ENCODE peak calls at places on chromosomes 3 and 15, in five cellular contexts. P is activated CD4-positive, alpha-beta T cell treated with anti-CD3 and anti-CD28 coated beads, Interleukin-2, amount 50 U/mL, for 4 hours; N is COR-L47; T is globus pallidus; M is endodermal cell. F is an unnamed sample.
A peak's percentile ranks its signal among the peaks of the same experiment; 100 is the strongest.

GRCh38 chr3:128950223-128950938 is 43.5 kb downstream of the CFAP92 start:
- DNase-seq in P (no peak), N (peak; percentile 50), T (peak; percentile 53), M (peak; percentile 76), F (peak; percentile 15)

GRCh38 chr3:12004741-12005513 is 739 bp downstream of the SYN2 start:
- DNase-seq in P (no peak), N (no peak), T (no peak), M (peak; percentile 83), F (no peak)

GRCh38 chr3:168251371-168251770 is 155.6 kb upstream of the GOLIM4 start:
- DNase-seq in P (no peak), N (no peak), T (no peak), M (no peak), F (no peak)

GRCh38 chr3:108407858-108408257 is 102.5 kb downstream of the MYH15 start:
- DNase-seq in P (no peak), N (peak; percentile 69), T (no peak), M (no peak), F (no peak)

GRCh38 chr3:43736558-43736995 is 45.8 kb downstream of the ABHD5 start:
- DNase-seq in P (no peak), N (no peak), T (no peak), M (no peak), F (no peak)

GRCh38 chr3:34727700-34728099 is 911.6 kb upstream of the ARPP21 start:
- DNase-seq in P (no peak), N (no peak), T (no peak), M (no peak), F (no peak)

GRCh38 chr3:187689984-187690383 is 12.4 kb downstream of the RTP2 start:
- DNase-seq in P (no peak), N (no peak), T (no peak), M (no peak), F (no peak)

GRCh38 chr15:98292442-98293240 is 332.1 kb downstream of the ARRDC4 start:
- DNase-seq in P (no peak), N (peak; percentile 43), T (no peak), M (peak; percentile 97), F (no peak)

GRCh38 chr3:48129921-48130320 is 58.3 kb downstream of the CDC25A start:
- DNase-seq in P (no peak), N (no peak), T (no peak), M (no peak), F (no peak)

GRCh38 chr3:181726351-181727121 is 14.8 kb downstream of the SOX2 start:
- DNase-seq in P (no peak), N (peak; percentile 95), T (peak; percentile 65), M (peak; percentile 89), F (peak; percentile 59)

GRCh38 chr3:149114458-149114857 is 15.0 kb upstream of the HPS3 start:
- DNase-seq in P (no peak), N (no peak), T (peak; percentile 9), M (no peak), F (no peak)

GRCh38 chr3:90010341-90010740 is 902.9 kb downstream of the EPHA3 start:
- DNase-seq in P (no peak), N (no peak), T (no peak), M (no peak), F (no peak)

GRCh38 chr3:72100062-72100511 is 315.1 kb upstream of the PROK2 start:
- DNase-seq in P (no peak), N (no peak), T (no peak), M (peak; percentile 87), F (peak; percentile 19)

GRCh38 chr15:40239671-40240618 is 1.1 kb downstream of the PAK6 start:
- DNase-seq in P (no peak), N (no peak), T (no peak), M (peak; percentile 47), F (no peak)

GRCh38 chr15:52872036-52872818 is 82.1 kb upstream of the ONECUT1 start:
- DNase-seq in P (no peak), N (no peak), T (no peak), M (no peak), F (no peak)

GRCh38 chr3:99683465-99683864 is 45.1 kb downstream of the COL8A1 start:
- DNase-seq in P (no peak), N (no peak), T (no peak), M (no peak), F (no peak)

GRCh38 chr3:61172684-61173083 is 78.6 kb downstream of the FHIT start:
- DNase-seq in P (no peak), N (no peak), T (no peak), M (peak; percentile 81), F (no peak)

GRCh38 chr3:71921036-71921435 is 136.1 kb upstream of the PROK2 start:
- DNase-seq in P (no peak), N (no peak), T (no peak), M (no peak), F (no peak)

GRCh38 chr3:157938154-157938774 is 168.0 kb downstream of the SHOX2 start:
- DNase-seq in P (no peak), N (no peak), T (no peak), M (no peak), F (no peak)

GRCh38 chr3:19399356-19399755 is 251.0 kb downstream of the KCNH8 start:
- DNase-seq in P (no peak), N (no peak), T (no peak), M (no peak), F (no peak)

GRCh38 chr3:115113367-115113766 is 33.7 kb downstream of the ZBTB20 start:
- DNase-seq in P (no peak), N (no peak), T (no peak), M (no peak), F (no peak)

GRCh38 chr3:78887029-78887428 is 880.8 kb downstream of the ROBO1 start:
- DNase-seq in P (no peak), N (no peak), T (no peak), M (no peak), F (no peak)

GRCh38 chr3:48502728-48503168 is 1.2 kb downstream of the SHISA5 start:
- DNase-seq in P (no peak), N (no peak), T (no peak), M (no peak), F (no peak)

GRCh38 chr3:101266566-101266965 is 53.8 kb downstream of the IMPG2 start:
- DNase-seq in P (no peak), N (no peak), T (no peak), M (peak; percentile 39), F (no peak)

GRCh38 chr15:70974004-70974832 is 81.6 kb downstream of the LRRC49 start:
- DNase-seq in P (no peak), N (peak; percentile 2), T (peak; percentile 0), M (no peak), F (no peak)